ENCODE peak calls at places on chromosome 18, in six cellular contexts. One of them, this sample, is unnamed.

GRCh38 chr18:42196651-42197050 is 241.6 kb downstream of the PIK3C3 start:
- DNase-seq in H54: no peak
- DNase-seq in NCI-H524 treated with DMSO at 0.1 percent for 48 hours: no peak
- DNase-seq in adrenal gland: no peak
- DNase-seq in IMR-90: peak; percentile 7
- DNase-seq in Right ventricle myocardium superior: no peak
- DNase-seq in this sample: peak; percentile 97

GRCh38 chr18:72811047-72811446 is 56.7 kb downstream of the NETO1 start:
- DNase-seq in adrenal gland: no peak
- DNase-seq in NCI-H524 treated with DMSO at 0.1 percent for 48 hours: peak; percentile 75
- DNase-seq in H54: no peak
- DNase-seq in Right ventricle myocardium superior: no peak
- DNase-seq in IMR-90: no peak
- DNase-seq in this sample: no peak

GRCh38 chr18:55488473-55488872 is 99.5 kb downstream of the TCF4 start:
- DNase-seq in NCI-H524 treated with DMSO at 0.1 percent for 48 hours: no peak
- DNase-seq in H54: no peak
- DNase-seq in adrenal gland: no peak
- DNase-seq in IMR-90: peak; percentile 21
- DNase-seq in Right ventricle myocardium superior: no peak
- DNase-seq in this sample: no peak

GRCh38 chr18:78994531-78994930 is 14.9 kb downstream of the SALL3 start:
- DNase-seq in adrenal gland: no peak
- DNase-seq in NCI-H524 treated with DMSO at 0.1 percent for 48 hours: no peak
- DNase-seq in H54: no peak
- DNase-seq in Right ventricle myocardium superior: no peak
- DNase-seq in IMR-90: no peak
- DNase-seq in this sample: no peak

GRCh38 chr18:44637210-44638051 is 43.3 kb upstream of the SETBP1 start:
- DNase-seq in NCI-H524 treated with DMSO at 0.1 percent for 48 hours: no peak
- DNase-seq in Right ventricle myocardium superior: no peak
- DNase-seq in adrenal gland: no peak
- DNase-seq in H54: no peak
- DNase-seq in IMR-90: no peak
- DNase-seq in this sample: no peak

GRCh38 chr18:48939368-48940097 is 11.2 kb downstream of the SMAD7 start:
- DNase-seq in IMR-90: no peak
- DNase-seq in H54: no peak
- DNase-seq in adrenal gland: peak; percentile 63
- DNase-seq in Right ventricle myocardium superior: peak; percentile 77
- DNase-seq in NCI-H524 treated with DMSO at 0.1 percent for 48 hours: no peak
- DNase-seq in this sample: no peak

GRCh38 chr18:35155403-35156117 is 85.3 kb upstream of the ZNF397 start:
- DNase-seq in NCI-H524 treated with DMSO at 0.1 percent for 48 hours: no peak
- DNase-seq in IMR-90: peak; percentile 15
- DNase-seq in adrenal gland: peak; percentile 47
- DNase-seq in Right ventricle myocardium superior: no peak
- DNase-seq in H54: no peak
- DNase-seq in this sample: no peak

GRCh38 chr18:808086-808485 is 4.0 kb downstream of the YES1 start:
- DNase-seq in adrenal gland: no peak
- DNase-seq in H54: no peak
- DNase-seq in IMR-90: peak; percentile 64
- DNase-seq in Right ventricle myocardium superior: no peak
- DNase-seq in NCI-H524 treated with DMSO at 0.1 percent for 48 hours: no peak
- DNase-seq in this sample: no peak

GRCh38 chr18:73901589-73901988 is 246.0 kb downstream of the FBXO15 start:
- DNase-seq in adrenal gland: no peak
- DNase-seq in IMR-90: no peak
- DNase-seq in NCI-H524 treated with DMSO at 0.1 percent for 48 hours: no peak
- DNase-seq in H54: no peak
- DNase-seq in Right ventricle myocardium superior: no peak
- DNase-seq in this sample: no peak

GRCh38 chr18:24176727-24177416 is 38.0 kb downstream of the CABYR start:
- DNase-seq in H54: no peak
- DNase-seq in adrenal gland: peak; percentile 63
- DNase-seq in Right ventricle myocardium superior: peak; percentile 64
- DNase-seq in IMR-90: peak; percentile 56
- DNase-seq in NCI-H524 treated with DMSO at 0.1 percent for 48 hours: no peak
- DNase-seq in this sample: peak; percentile 67